ENCODE peak calls at places on chromosomes 13 and 19, in seven cellular contexts. L, K, W, I, J, M and D are unnamed samples.

GRCh38 chr13:39823063-39823713 is 167.7 kb downstream of the COG6 start:
- DNase-seq in M (no peak), I (no peak), L (no peak), W (no peak), J (no peak), K (no peak), D (no peak)

GRCh38 chr13:101706651-101707050 is 254.2 kb downstream of the ITGBL1 start:
- DNase-seq in W (peak), I (peak), M (peak), K (no peak), J (peak), L (no peak), D (peak)

GRCh38 chr19:44344255-44344654 is 12.2 kb downstream of the ZNF112 start:
- DNase-seq in W (no peak), K (peak), M (no peak), J (no peak), I (no peak), L (no peak), D (no peak)

GRCh38 chr13:77599351-77599750 is 63.8 kb downstream of the SCEL start:
- DNase-seq in W (no peak), I (no peak), K (no peak), J (no peak), L (no peak), M (no peak), D (no peak)

GRCh38 chr13:21076265-21076653 is 14.9 kb upstream of the LATS2 start:
- DNase-seq in M (no peak), I (peak), J (no peak), W (no peak), K (no peak), L (no peak), D (no peak)

GRCh38 chr19:48290341-48290922 is 20.6 kb downstream of the ZNF114 start:
- DNase-seq in K (no peak), M (no peak), J (peak), I (peak), W (no peak), L (no peak), D (no peak)

GRCh38 chr19:15294591-15294990 is 37.7 kb downstream of the BRD4 start:
- DNase-seq in W (no peak), I (no peak), J (no peak), L (no peak), M (no peak), K (no peak), D (no peak)

GRCh38 chr13:68026077-68026476 is 795.9 kb upstream of the PCDH9 start:
- DNase-seq in K (no peak), L (no peak), W (no peak), J (no peak), M (no peak), I (no peak), D (no peak)

GRCh38 chr13:105587786-105588185 is 947.7 kb downstream of the EFNB2 start:
- DNase-seq in I (no peak), W (no peak), L (no peak), J (peak), M (no peak), K (no peak), D (no peak)

GRCh38 chr13:59607780-59608233 is 555.9 kb downstream of the DIAPH3 start:
- DNase-seq in M (no peak), J (no peak), W (no peak), L (peak), I (no peak), K (peak), D (no peak)

GRCh38 chr13:91014696-91015095 is 332.8 kb upstream of the MIR17HG start:
- DNase-seq in K (no peak), W (no peak), M (no peak), I (peak), L (no peak), J (no peak), D (no peak)

GRCh38 chr19:38433268-38433733 is at the start of gene RYR1:
- DNase-seq in K (peak), J (peak), I (peak), W (peak), L (no peak), M (no peak), D (no peak)

GRCh38 chr13:110014719-110015118 is 228.3 kb upstream of the IRS2 start:
- DNase-seq in I (peak), M (no peak), J (no peak), W (peak), K (peak), L (no peak), D (no peak)

GRCh38 chr13:98976941-98977340 is 923 bp downstream of the DOCK9 start:
- DNase-seq in M (no peak), I (no peak), K (no peak), L (no peak), W (no peak), J (no peak), D (no peak)

GRCh38 chr19:5078666-5079409 is 109.9 kb downstream of the KDM4B start:
- DNase-seq in J (no peak), L (no peak), K (no peak), W (no peak), M (no peak), I (no peak), D (no peak)

GRCh38 chr19:5131866-5132561 is 163.1 kb downstream of the KDM4B start:
- DNase-seq in K (peak), I (no peak), L (peak), J (no peak), W (no peak), M (no peak), D (no peak)

GRCh38 chr13:97878421-97879375 is 74.8 kb upstream of the IPO5 start:
- DNase-seq in W (no peak), J (no peak), I (no peak), L (no peak), M (no peak), K (no peak), D (no peak)

DNA sequence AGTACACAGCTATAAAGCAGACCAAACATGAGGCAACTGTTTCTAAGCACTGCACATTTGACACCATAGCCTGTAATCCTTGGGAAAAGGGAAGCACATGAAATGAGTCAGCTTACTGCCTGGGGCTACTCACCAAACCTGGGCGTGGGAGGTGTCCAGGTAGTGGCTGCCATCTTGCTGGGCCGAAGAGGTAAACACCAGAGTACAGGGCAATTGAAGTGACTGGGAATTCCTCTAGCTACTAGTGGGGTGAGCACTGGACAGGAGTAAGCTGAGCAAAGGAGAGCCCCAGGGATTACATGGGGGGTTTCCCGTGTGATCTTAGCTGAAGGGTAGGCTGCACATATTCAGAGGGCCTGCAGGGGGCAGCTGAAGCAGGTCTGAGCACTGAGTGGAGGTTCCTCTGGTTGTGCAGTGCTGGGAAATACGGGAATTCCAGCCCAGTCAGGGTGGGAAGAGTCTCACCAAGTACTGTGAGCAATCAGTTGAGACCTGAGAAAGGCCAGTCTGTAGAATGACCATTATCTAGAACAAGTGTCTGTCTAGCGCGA is 140.5 kb downstream of the SLC7A1 start:
- DNase-seq in J (no peak), M (no peak), L (peak), K (peak), I (peak), W (no peak), D (peak)
- TF ChIP-seq CTCF in J (peak), M (peak), L (peak), K (peak), I (peak), W (no peak), D (peak)

GRCh38 chr19:489418-490196 is 6.7 kb upstream of the MADCAM1 start:
- DNase-seq in M (no peak), K (no peak), I (peak), L (no peak), W (no peak), J (no peak), D (no peak)
- H3K4me3 ChIP-seq in M (peak), K (peak), I (peak), L (peak), W (peak), J (peak), D (peak)

DNA sequence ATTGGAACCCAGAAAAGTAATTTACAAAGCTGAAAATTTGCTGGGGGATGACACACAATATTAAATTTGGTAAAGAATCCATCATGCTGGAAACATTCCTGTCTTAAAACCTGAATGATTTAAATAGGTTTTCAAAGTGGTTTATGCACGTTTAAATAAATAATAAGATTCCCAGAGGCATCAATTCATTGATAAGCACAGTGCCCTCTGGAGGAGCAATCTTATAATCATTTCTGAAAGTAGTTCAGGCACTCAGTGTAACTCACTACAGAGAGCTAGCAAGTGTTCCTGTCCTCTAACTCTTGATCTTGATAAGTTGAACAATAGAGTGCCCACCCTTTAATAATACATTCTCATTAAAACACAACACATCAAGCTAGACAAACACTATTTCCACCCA is 43.5 kb upstream of the SHISA2 start:
- DNase-seq in J (no peak), W (no peak), I (no peak), M (no peak), L (no peak), K (no peak), D (no peak)
- TF ChIP-seq CTCF in J (no peak), W (no peak), I (no peak), M (no peak), L (no peak), K (no peak), D (no peak)

GRCh38 chr19:6236310-6237291 is 43.2 kb downstream of the MLLT1 start:
- DNase-seq in M (no peak), W (peak), L (peak), J (no peak), I (no peak), K (no peak), D (no peak)
- H3K4me3 ChIP-seq in M (no peak), W (no peak), L (no peak), J (no peak), I (no peak), K (no peak), D (no peak)

GRCh38 chr19:2787115-2787514 is 1.8 kb downstream of the THOP1 start:
- DNase-seq in W (no peak), K (peak), J (no peak), M (no peak), I (no peak), L (no peak), D (no peak)

GRCh38 chr19:2783781-2784145 is 690 bp upstream of the SGTA start:
- DNase-seq in L (no peak), I (no peak), M (no peak), J (no peak), W (no peak), K (no peak), D (no peak)

GRCh38 chr19:2788237-2788636 is 2.9 kb downstream of the THOP1 start:
- DNase-seq in J (no peak), I (no peak), W (no peak), K (no peak), L (no peak), M (no peak), D (no peak)

GRCh38 chr19:2782936-2783780 is at the start of gene SGTA:
- DNase-seq in L (peak), W (peak), I (peak), J (peak), M (peak), K (peak), D (peak)

GRCh38 chr19:2785244-2786000 is at the start of gene THOP1:
- DNase-seq in J (peak), K (peak), M (peak), L (peak), W (peak), I (peak), D (peak)
- TF ChIP-seq CTCF in J (no peak), K (no peak), M (no peak), L (no peak), W (no peak), I (no peak), D (no peak)

GRCh38 chr19:2774083-2774679 is 8.9 kb downstream of the SGTA start:
- DNase-seq in M (no peak), J (no peak), W (no peak), K (no peak), L (no peak), I (no peak), D (no peak)
- H3K4me3 ChIP-seq in M (no peak), J (no peak), W (no peak), K (no peak), L (no peak), I (no peak), D (no peak)

GRCh38 chr13:33742321-33742720 is 75.6 kb upstream of the RFC3 start:
- DNase-seq in W (no peak), J (no peak), L (no peak), K (peak), I (no peak), M (no peak), D (no peak)
- TF ChIP-seq CTCF in W (no peak), J (no peak), L (no peak), K (no peak), I (no peak), M (no peak), D (no peak)

DNA sequence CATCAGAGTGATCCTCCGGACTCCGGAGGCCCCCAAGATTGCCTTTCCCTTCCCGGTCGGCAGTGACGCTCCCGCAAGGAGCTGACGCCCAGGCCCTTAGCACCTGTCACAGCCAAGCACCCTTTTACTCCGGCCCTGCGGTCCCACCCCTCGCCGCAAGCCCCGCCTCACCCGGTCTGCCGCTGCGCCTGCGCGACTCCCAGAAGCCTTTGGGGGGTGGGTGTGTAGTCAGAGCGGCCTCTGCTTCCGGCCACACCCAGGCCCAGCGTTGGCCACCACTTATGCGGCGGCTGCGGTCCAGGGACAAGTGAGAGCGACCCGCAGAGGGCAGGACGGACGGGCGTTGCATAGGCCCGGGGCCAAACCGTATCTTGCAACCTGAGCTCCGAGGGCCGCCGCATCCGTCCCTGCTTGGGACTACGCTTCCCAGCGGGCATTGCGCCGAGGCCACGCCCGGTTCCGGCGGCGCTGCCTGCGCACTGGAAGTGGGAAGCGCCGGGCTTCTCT is 441 bp upstream of the ZFP28 start:
- DNase-seq in J (peak), M (peak), I (peak), K (no peak), L (no peak), W (peak), D (peak)
- H3K4me3 ChIP-seq in J (peak), M (peak), I (peak), K (no peak), L (no peak), W (peak), D (peak)